ENCODE peak calls at places on chromosomes 12 and 14, in seven cellular contexts. K is IMR-90, W is body of pancreas, U is heart right ventricle, M is uterus, F is mammary epithelial cell, I is spleen. G is an unnamed sample.

GRCh38 chr14:73777420-73777819 is 63.2 kb upstream of the PNMA1 start:
- DNase-seq in K (no peak), W (no peak), U (no peak), M (no peak), F (no peak), I (no peak), G (no peak)

GRCh38 chr14:54299393-54300363 is 97.1 kb upstream of the CDKN3 start:
- DNase-seq in K (peak; percentile 32), W (no peak), U (no peak), M (no peak), F (no peak), I (no peak), G (no peak)

GRCh38 chr12:3752741-3753486 is at the start of gene CRACR2A:
- DNase-seq in K (peak; percentile 31), W (peak; percentile 79), U (peak; percentile 81), M (peak; percentile 42), F (no peak), I (peak; percentile 98), G (peak; percentile 71)

GRCh38 chr12:43106355-43106754 is 445.6 kb downstream of the ADAMTS20 start:
- DNase-seq in K (no peak), W (no peak), U (no peak), M (no peak), F (no peak), I (no peak), G (no peak)

GRCh38 chr12:113088971-113089756 is 32.6 kb downstream of the DTX1 start:
- DNase-seq in K (no peak), W (no peak), U (no peak), M (no peak), F (no peak), I (peak; percentile 88), G (no peak)

GRCh38 chr12:54431911-54432814 is 13.1 kb upstream of the ITGA5 start:
- DNase-seq in K (peak; percentile 80), W (peak; percentile 76), U (peak; percentile 68), M (peak; percentile 95), F (peak; percentile 99), I (no peak), G (peak; percentile 69)

GRCh38 chr12:109946913-109947312 is 46.8 kb downstream of the TCHP start:
- DNase-seq in K (no peak), W (no peak), U (no peak), M (no peak), F (no peak), I (no peak), G (no peak)

GRCh38 chr12:116651089-116651488 is 86.8 kb downstream of the SPRING1 start:
- DNase-seq in K (no peak), W (no peak), U (no peak), M (no peak), F (no peak), I (no peak), G (no peak)

GRCh38 chr14:64465208-64465821 is at the start of gene AKAP5:
- DNase-seq in K (peak; percentile 11), W (peak; percentile 77), U (peak; percentile 59), M (peak; percentile 54), F (no peak), I (peak; percentile 88), G (peak; percentile 83)

GRCh38 chr12:106722854-106723253 is 51.6 kb upstream of the RIC8B start:
- DNase-seq in K (no peak), W (no peak), U (no peak), M (no peak), F (no peak), I (no peak), G (no peak)

GRCh38 chr14:67882973-67883372 is 63.4 kb downstream of the RAD51B start:
- DNase-seq in K (no peak), W (no peak), U (no peak), M (no peak), F (no peak), I (no peak), G (no peak)

GRCh38 chr12:92136883-92137582 is 8.6 kb downstream of the BTG1 start:
- DNase-seq in K (peak; percentile 97), W (no peak), U (no peak), M (no peak), F (peak; percentile 87), I (no peak), G (no peak)

GRCh38 chr12:121949643-121950397 is 31.4 kb downstream of the CFAP251 start:
- DNase-seq in K (peak; percentile 98), W (no peak), U (no peak), M (no peak), F (peak; percentile 99), I (no peak), G (no peak)

GRCh38 chr14:80164991-80165390 is 46.3 kb downstream of the DIO2 start:
- DNase-seq in K (peak; percentile 84), W (no peak), U (no peak), M (no peak), F (peak; percentile 71), I (no peak), G (no peak)

GRCh38 chr12:113044516-113044915 is 12.0 kb upstream of the DTX1 start:
- DNase-seq in K (no peak), W (no peak), U (no peak), M (no peak), F (peak; percentile 38), I (no peak), G (no peak)

GRCh38 chr14:85444685-85445084 is 85.3 kb upstream of the FLRT2 start:
- DNase-seq in K (peak; percentile 25), W (no peak), U (no peak), M (no peak), F (no peak), I (no peak), G (no peak)

GRCh38 chr12:94525951-94526350 is 66.3 kb upstream of the CEP83 start:
- DNase-seq in K (no peak), W (no peak), U (no peak), M (no peak), F (no peak), I (no peak), G (no peak)

GRCh38 chr12:89328483-89329030 is 23.7 kb downstream of the DUSP6 start:
- DNase-seq in K (no peak), W (peak; percentile 32), U (no peak), M (no peak), F (no peak), I (no peak), G (no peak)

GRCh38 chr12:53191096-53191884 is 10.6 kb upstream of the CSAD start:
- DNase-seq in K (no peak), W (no peak), U (no peak), M (no peak), F (no peak), I (no peak), G (no peak)

GRCh38 chr12:88417531-88417930 is 162.7 kb downstream of the KITLG start:
- DNase-seq in K (no peak), W (peak; percentile 15), U (no peak), M (no peak), F (no peak), I (no peak), G (no peak)

GRCh38 chr14:85978851-85979250 is 448.9 kb downstream of the FLRT2 start:
- DNase-seq in K (no peak), W (no peak), U (no peak), M (no peak), F (no peak), I (no peak), G (no peak)

GRCh38 chr14:105021656-105022275 is 883 bp upstream of the CDCA4 start:
- DNase-seq in K (peak; percentile 44), W (peak; percentile 47), U (no peak), M (peak; percentile 43), F (peak; percentile 51), I (peak; percentile 88), G (peak; percentile 85)

GRCh38 chr14:60212503-60213371 is 36.3 kb upstream of the PPM1A start:
- DNase-seq in K (no peak), W (no peak), U (no peak), M (no peak), F (no peak), I (no peak), G (no peak)

GRCh38 chr12:12480074-12480473 is 82.6 kb downstream of the DUSP16 start:
- DNase-seq in K (no peak), W (no peak), U (no peak), M (no peak), F (no peak), I (no peak), G (no peak)
- H3K36me3 ChIP-seq in K (peaks cover 23% of the 10 kb centered on the region), W (peaks cover 10% of the 10 kb centered on the region), U (peaks cover 99% of the 10 kb centered on the region), M (no peaks in the 10 kb centered on the region), F (no peaks in the 10 kb centered on the region), I (peaks cover 70% of the 10 kb centered on the region), G (peaks cover 24% of the 10 kb centered on the region)

DNA sequence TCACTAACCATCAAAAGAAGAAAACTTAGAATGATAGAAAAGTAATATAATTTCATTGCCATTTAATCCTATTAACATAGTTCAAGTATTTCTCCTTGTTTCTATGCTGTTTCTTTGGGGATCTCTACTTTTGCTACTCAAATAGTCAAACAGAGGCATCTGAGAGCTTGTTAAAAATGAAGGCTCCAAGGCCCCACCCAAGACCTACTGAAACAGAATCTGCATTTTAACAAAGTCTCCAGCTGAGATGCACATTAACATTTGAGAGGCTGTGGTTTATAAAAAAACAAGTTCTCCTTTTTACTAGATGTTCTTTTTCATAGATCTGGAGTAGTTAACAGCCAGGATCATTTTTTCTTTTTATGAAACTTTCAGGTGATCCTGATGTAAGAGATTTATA is 31.8 kb downstream of the PPFIA2 start:
- DNase-seq in K (no peak), W (no peak), U (no peak), M (no peak), F (no peak), I (no peak), G (no peak)
- TF ChIP-seq CTCF in K (no peak), W (no peak), U (no peak), M (no peak), F (no peak), I (no peak), G (no peak)

DNA sequence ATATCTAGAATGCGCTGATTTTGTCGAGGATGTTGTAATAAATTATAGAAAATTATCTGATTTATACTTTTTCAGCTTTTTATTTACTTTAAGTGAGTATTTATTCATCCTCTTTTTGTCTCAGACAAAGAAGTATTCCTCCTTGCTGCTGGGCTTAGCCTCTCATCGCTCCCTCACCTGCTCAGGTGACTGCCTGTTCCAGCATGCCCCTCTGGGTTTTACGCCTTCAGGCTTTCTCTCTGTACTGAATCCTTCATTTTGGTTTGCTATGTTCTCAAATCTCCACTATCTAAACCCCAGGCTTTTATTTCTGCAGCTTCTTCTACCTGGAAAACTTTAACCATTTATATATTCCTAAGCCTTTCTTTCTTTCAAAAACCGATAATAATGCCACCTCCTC is 1650.9 kb upstream of the SEL1L start:
- DNase-seq in K (no peak), W (no peak), U (no peak), M (no peak), F (no peak), I (no peak), G (no peak)
- H3K9me3 ChIP-seq in K (no peaks in the 10 kb centered on the region), W (no peaks in the 10 kb centered on the region), U (no peaks in the 10 kb centered on the region), M (no peaks in the 10 kb centered on the region), F (peaks cover 1% of the 10 kb centered on the region), I (peaks cover 3% of the 10 kb centered on the region), G (no peaks in the 10 kb centered on the region)

GRCh38 chr14:74974364-74975058 is 19.1 kb upstream of the PGF start:
- DNase-seq in K (no peak), W (no peak), U (peak; percentile 58), M (no peak), F (no peak), I (no peak), G (no peak)

GRCh38 chr14:74976264-74977113 is 21.1 kb upstream of the PGF start:
- DNase-seq in K (no peak), W (no peak), U (no peak), M (no peak), F (no peak), I (no peak), G (no peak)

GRCh38 chr14:74973003-74973614 is 17.7 kb upstream of the PGF start:
- DNase-seq in K (peak; percentile 44), W (peak; percentile 27), U (peak; percentile 75), M (peak; percentile 49), F (no peak), I (peak; percentile 86), G (no peak)

GRCh38 chr14:74975059-74975810 is 19.8 kb upstream of the PGF start:
- DNase-seq in K (no peak), W (peak; percentile 67), U (peak; percentile 92), M (peak; percentile 79), F (no peak), I (no peak), G (no peak)

GRCh38 chr14:74973905-74974363 is 18.5 kb upstream of the PGF start:
- DNase-seq in K (no peak), W (no peak), U (no peak), M (no peak), F (no peak), I (no peak), G (no peak)
- H3K36me3 ChIP-seq in K (no peaks in the 10 kb centered on the region), W (no peaks in the 10 kb centered on the region), U (no peaks in the 10 kb centered on the region), M (no peaks in the 10 kb centered on the region), F (no peaks in the 10 kb centered on the region), I (no peaks in the 10 kb centered on the region), G (no peaks in the 10 kb centered on the region)